ENCODE peak calls at places on chromosome 21, in four cellular contexts. M is Karpas-422, P is fibroblast of lung, W is K562. V is an unnamed sample. For H3K79me2 and H4K20me1, the result is how much of the 10 kb centered on the place peaks cover.

GRCh38 chr21:31564439-31564838 is 95.1 kb upstream of the SOD1 start:
- DNase-seq in M (no peak), P (no peak), W (no peak), V (no peak)

GRCh38 chr21:43899307-43900077 is 34.5 kb downstream of the AGPAT3 start:
- DNase-seq in M (no peak), P (no peak), W (no peak), V (no peak)

GRCh38 chr21:33348728-33349127 is 24.0 kb downstream of the IFNAR1 start:
- DNase-seq in M (no peak), P (no peak), W (no peak), V (no peak)

GRCh38 chr21:16709866-16710550 is 802.8 kb upstream of the CXADR start:
- DNase-seq in M (no peak), P (peak), W (no peak), V (no peak)

GRCh38 chr21:28421716-28422480 is 570.8 kb downstream of the LTN1 start:
- DNase-seq in M (no peak), P (peak), W (no peak), V (no peak)

GRCh38 chr21:22965455-22966125 is 1967.4 kb downstream of the NCAM2 start:
- DNase-seq in M (no peak), P (no peak), W (no peak), V (no peak)

GRCh38 chr21:20802631-20803260 is 195.5 kb upstream of the NCAM2 start:
- DNase-seq in M (no peak), P (no peak), W (no peak), V (no peak)

GRCh38 chr21:27024971-27025370 is 58.1 kb upstream of the ADAMTS5 start:
- DNase-seq in M (no peak), P (no peak), W (no peak), V (no peak)

GRCh38 chr21:25563399-25564116 is 43.7 kb downstream of the MRPL39 start:
- DNase-seq in M (no peak), P (peak), W (no peak), V (no peak)

GRCh38 chr21:44950351-44950750 is 10.5 kb downstream of the SLX9 start:
- DNase-seq in M (no peak), P (no peak), W (no peak), V (no peak)

GRCh38 chr21:44802396-44803153 is 955 bp upstream of the UBE2G2 start:
- DNase-seq in M (peak), P (peak), W (peak), V (no peak)

GRCh38 chr21:40404319-40404906 is 442.5 kb downstream of the DSCAM start:
- DNase-seq in M (no peak), P (no peak), W (no peak), V (no peak)

GRCh38 chr21:44509539-44509938 is 30.5 kb downstream of the KRTAP10-1 start:
- DNase-seq in M (peak), P (no peak), W (no peak), V (peak)

GRCh38 chr21:45224189-45224938 is 63.3 kb downstream of the POFUT2 start:
- DNase-seq in M (no peak), P (peak), W (no peak), V (no peak)

GRCh38 chr21:35273331-35273730 is 224.2 kb upstream of the RUNX1 start:
- DNase-seq in M (no peak), P (no peak), W (no peak), V (peak)

GRCh38 chr21:17514124-17514481 is 1.3 kb downstream of the CXADR start:
- DNase-seq in M (no peak), P (no peak), W (no peak), V (peak)

GRCh38 chr21:26118928-26119540 is 51.5 kb downstream of the APP start:
- DNase-seq in M (no peak), P (no peak), W (no peak), V (no peak)

GRCh38 chr21:32538147-32538792 is 47.1 kb downstream of the TCP10L start:
- DNase-seq in M (no peak), P (no peak), W (no peak), V (no peak)

GRCh38 chr21:17402885-17403477 is 109.9 kb upstream of the CXADR start:
- DNase-seq in M (no peak), P (peak), W (no peak), V (no peak)

GRCh38 chr21:34771512-34772028 is 102.8 kb downstream of the CLIC6 start:
- DNase-seq in M (no peak), P (peak), W (no peak), V (peak)

GRCh38 chr21:34807146-34807880 is 138.5 kb downstream of the CLIC6 start:
- DNase-seq in M (peak), P (peak), W (no peak), V (peak)

GRCh38 chr21:34894401-34894800 is 154.7 kb downstream of the RUNX1 start:
- DNase-seq in M (no peak), P (no peak), W (no peak), V (no peak)

GRCh38 chr21:34801519-34802132 is 132.8 kb downstream of the CLIC6 start:
- DNase-seq in M (peak), P (peak), W (peak), V (no peak)

GRCh38 chr21:38830667-38831525 is 25.2 kb downstream of the ETS2 start:
- DNase-seq in M (peak), P (no peak), W (no peak), V (no peak)

GRCh38 chr21:44853601-44854390 is 19.7 kb downstream of the PTTG1IP start:
- DNase-seq in M (no peak), P (no peak), W (peak), V (no peak)

GRCh38 chr21:22474403-22474802 is 1476.2 kb downstream of the NCAM2 start:
- DNase-seq in M (no peak), P (no peak), W (no peak), V (no peak)

GRCh38 chr21:32307706-32308105 is 9.1 kb downstream of the MRAP start:
- DNase-seq in M (no peak), P (peak), W (no peak), V (no peak)

GRCh38 chr21:32494946-32495703 is 82.6 kb downstream of the EVA1C start:
- DNase-seq in M (no peak), P (peak), W (no peak), V (peak)

GRCh38 chr21:25561668-25562641 is 45.3 kb downstream of the MRPL39 start:
- DNase-seq in M (peak), P (peak), W (no peak), V (no peak)

GRCh38 chr21:35643176-35643575 is 417.1 kb downstream of the SETD4 start:
- DNase-seq in M (no peak), P (peak), W (no peak), V (no peak)

GRCh38 chr21:45078877-45079281 is 4.5 kb downstream of the ADARB1 start:
- DNase-seq in M (no peak), P (peak), W (no peak), V (no peak)

GRCh38 chr21:25307489-25307888 is 299.8 kb downstream of the MRPL39 start:
- DNase-seq in M (no peak), P (peak), W (no peak), V (no peak)

GRCh38 chr21:45156459-45156858 is 82.1 kb downstream of the ADARB1 start:
- DNase-seq in M (no peak), P (no peak), W (no peak), V (no peak)

GRCh38 chr21:32817206-32817605 is 45.7 kb upstream of the PAXBP1 start:
- DNase-seq in M (no peak), P (no peak), W (no peak), V (no peak)

GRCh38 chr21:32114434-32115063 is 164.3 kb downstream of the MIS18A start:
- DNase-seq in M (no peak), P (no peak), W (no peak), V (no peak)

GRCh38 chr21:16488042-16488441 is 758.3 kb downstream of the USP25 start:
- DNase-seq in M (no peak), P (no peak), W (no peak), V (no peak)

DNA sequence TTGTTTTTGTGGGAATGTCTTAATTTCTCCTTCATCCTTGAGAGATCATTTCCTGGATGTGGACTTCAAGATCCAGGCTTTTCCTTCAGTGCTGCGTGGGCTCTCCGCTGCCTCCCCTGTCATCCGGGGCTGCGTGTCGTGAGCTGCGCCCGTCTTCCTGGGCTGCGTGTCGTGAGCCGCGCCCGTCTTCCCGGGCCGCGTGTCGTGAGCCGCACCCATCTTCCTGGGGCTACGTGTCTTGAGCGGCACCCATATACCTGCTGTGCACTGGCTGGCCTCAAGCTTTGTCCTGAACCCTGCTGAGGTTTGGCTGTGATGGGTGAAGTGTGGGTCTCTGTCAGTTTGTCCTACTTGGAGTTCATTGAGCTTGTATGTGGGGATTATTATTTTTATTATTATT is 55.1 kb downstream of the PCNT start:
- DNase-seq in M (no peak), P (no peak), W (no peak), V (no peak)
- H3K79me2 ChIP-seq in M (half or more), P (under half), W (under half), V (under half)

GRCh38 chr21:42836767-42837301 is 42.5 kb downstream of the WDR4 start:
- DNase-seq in M (peak), P (no peak), W (peak), V (no peak)

GRCh38 chr21:42836402-42836666 is 43.0 kb downstream of the WDR4 start:
- DNase-seq in M (no peak), P (no peak), W (no peak), V (no peak)

GRCh38 chr21:42835611-42836401 is 43.5 kb downstream of the WDR4 start:
- DNase-seq in M (no peak), P (no peak), W (no peak), V (no peak)

GRCh38 chr21:42839271-42840231 is 39.8 kb downstream of the WDR4 start:
- DNase-seq in M (no peak), P (no peak), W (peak), V (no peak)

GRCh38 chr21:42837421-42838211 is 41.7 kb downstream of the WDR4 start:
- DNase-seq in M (no peak), P (no peak), W (peak), V (no peak)
- H4K20me1 ChIP-seq in M (under half), P (under half), W (under half), V (under half)

GRCh38 chr21:41751621-41752020 is 15.2 kb downstream of the RIPK4 start:
- DNase-seq in M (no peak), P (no peak), W (no peak), V (peak)
- H3K79me2 ChIP-seq in M (under half), P (under half), W (under half), V (half or more)

GRCh38 chr21:36696390-36696639 is 2.6 kb upstream of the SIM2 start:
- DNase-seq in M (no peak), P (no peak), W (no peak), V (no peak)
- H4K20me1 ChIP-seq in M (under half), P (under half), W (under half), V (under half)

GRCh38 chr21:41506526-41507520 is 1.1 kb downstream of the TMPRSS2 start:
- DNase-seq in M (no peak), P (no peak), W (no peak), V (peak)
- H3K79me2 ChIP-seq in M (under half), P (under half), W (under half), V (under half)